ENCODE peak calls at places on chromosome 10, in eight cellular contexts. One of them, this sample, is unnamed.

GRCh38 chr10:132418520-132419416 is 21.8 kb downstream of the PWWP2B start:
- DNase-seq in hepatocyte: peak; percentile 84
- DNase-seq in astrocyte of the spinal cord: no peak
- DNase-seq in AG09309: no peak
- DNase-seq in cardiac fibroblast: no peak
- DNase-seq in NB4: peak; percentile 61
- DNase-seq in activated B cell treated with CpG ODN at 0.5 μM for 24 hours: no peak
- DNase-seq in sigmoid colon: no peak
- DNase-seq in this sample: peak; percentile 85

GRCh38 chr10:106396192-106396591 is 768.3 kb downstream of the SORCS1 start:
- DNase-seq in sigmoid colon: no peak
- DNase-seq in AG09309: no peak
- DNase-seq in astrocyte of the spinal cord: no peak
- DNase-seq in activated B cell treated with CpG ODN at 0.5 μM for 24 hours: no peak
- DNase-seq in NB4: no peak
- DNase-seq in cardiac fibroblast: no peak
- DNase-seq in hepatocyte: no peak
- DNase-seq in this sample: no peak

GRCh38 chr10:122992031-122992585 is 11.9 kb downstream of the PSTK start:
- DNase-seq in AG09309: no peak
- DNase-seq in activated B cell treated with CpG ODN at 0.5 μM for 24 hours: no peak
- DNase-seq in cardiac fibroblast: no peak
- DNase-seq in NB4: no peak
- DNase-seq in sigmoid colon: no peak
- DNase-seq in hepatocyte: no peak
- DNase-seq in astrocyte of the spinal cord: no peak
- DNase-seq in this sample: no peak

GRCh38 chr10:37639200-37639599 is 218.2 kb downstream of the ZNF248 start:
- DNase-seq in AG09309: no peak
- DNase-seq in sigmoid colon: no peak
- DNase-seq in activated B cell treated with CpG ODN at 0.5 μM for 24 hours: no peak
- DNase-seq in cardiac fibroblast: no peak
- DNase-seq in astrocyte of the spinal cord: no peak
- DNase-seq in hepatocyte: no peak
- DNase-seq in NB4: no peak
- DNase-seq in this sample: no peak

GRCh38 chr10:60977161-60978128 is 33.5 kb upstream of the RHOBTB1 start:
- DNase-seq in AG09309: no peak
- DNase-seq in astrocyte of the spinal cord: no peak
- DNase-seq in hepatocyte: no peak
- DNase-seq in activated B cell treated with CpG ODN at 0.5 μM for 24 hours: no peak
- DNase-seq in sigmoid colon: no peak
- DNase-seq in NB4: no peak
- DNase-seq in cardiac fibroblast: no peak
- DNase-seq in this sample: no peak

GRCh38 chr10:35635576-35635975 is 6.5 kb downstream of the FZD8 start:
- DNase-seq in cardiac fibroblast: peak; percentile 77
- DNase-seq in astrocyte of the spinal cord: peak; percentile 74
- DNase-seq in activated B cell treated with CpG ODN at 0.5 μM for 24 hours: no peak
- DNase-seq in sigmoid colon: no peak
- DNase-seq in hepatocyte: peak; percentile 83
- DNase-seq in NB4: peak; percentile 52
- DNase-seq in AG09309: no peak
- DNase-seq in this sample: no peak

GRCh38 chr10:97185326-97186058 is at the start of gene SLIT1:
- DNase-seq in sigmoid colon: no peak
- DNase-seq in NB4: no peak
- DNase-seq in activated B cell treated with CpG ODN at 0.5 μM for 24 hours: no peak
- DNase-seq in cardiac fibroblast: no peak
- DNase-seq in hepatocyte: peak; percentile 42
- DNase-seq in astrocyte of the spinal cord: no peak
- DNase-seq in AG09309: no peak
- DNase-seq in this sample: no peak

GRCh38 chr10:15515207-15515606 is 144.1 kb upstream of the FAM171A1 start:
- DNase-seq in AG09309: no peak
- DNase-seq in astrocyte of the spinal cord: no peak
- DNase-seq in NB4: no peak
- DNase-seq in cardiac fibroblast: peak; percentile 35
- DNase-seq in activated B cell treated with CpG ODN at 0.5 μM for 24 hours: no peak
- DNase-seq in sigmoid colon: no peak
- DNase-seq in hepatocyte: peak; percentile 27
- DNase-seq in this sample: no peak

GRCh38 chr10:13074562-13075451 is 25.2 kb upstream of the OPTN start:
- DNase-seq in NB4: peak; percentile 64
- DNase-seq in AG09309: peak; percentile 11
- DNase-seq in astrocyte of the spinal cord: peak; percentile 74
- DNase-seq in activated B cell treated with CpG ODN at 0.5 μM for 24 hours: no peak
- DNase-seq in sigmoid colon: peak; percentile 76
- DNase-seq in hepatocyte: peak; percentile 89
- DNase-seq in cardiac fibroblast: peak; percentile 70
- DNase-seq in this sample: peak; percentile 35

GRCh38 chr10:58266826-58267712 is 625 bp downstream of the IPMK start:
- DNase-seq in astrocyte of the spinal cord: peak; percentile 56
- DNase-seq in hepatocyte: peak; percentile 53
- DNase-seq in NB4: peak; percentile 94
- DNase-seq in AG09309: no peak
- DNase-seq in cardiac fibroblast: peak; percentile 79
- DNase-seq in sigmoid colon: peak; percentile 85
- DNase-seq in activated B cell treated with CpG ODN at 0.5 μM for 24 hours: peak; percentile 63
- DNase-seq in this sample: peak; percentile 76

GRCh38 chr10:7667262-7668141 is 736 bp upstream of the ITIH5 start:
- DNase-seq in activated B cell treated with CpG ODN at 0.5 μM for 24 hours: no peak
- DNase-seq in astrocyte of the spinal cord: no peak
- DNase-seq in hepatocyte: peak; percentile 11
- DNase-seq in AG09309: no peak
- DNase-seq in cardiac fibroblast: no peak
- DNase-seq in sigmoid colon: peak; percentile 75
- DNase-seq in NB4: no peak
- DNase-seq in this sample: no peak

GRCh38 chr10:35384265-35384868 is 48.1 kb downstream of the CCNY start:
- DNase-seq in astrocyte of the spinal cord: no peak
- DNase-seq in cardiac fibroblast: no peak
- DNase-seq in hepatocyte: peak; percentile 23
- DNase-seq in AG09309: no peak
- DNase-seq in NB4: no peak
- DNase-seq in sigmoid colon: no peak
- DNase-seq in activated B cell treated with CpG ODN at 0.5 μM for 24 hours: no peak
- DNase-seq in this sample: no peak

GRCh38 chr10:122850705-122851640 is 5.3 kb upstream of the CUZD1 start:
- DNase-seq in hepatocyte: no peak
- DNase-seq in activated B cell treated with CpG ODN at 0.5 μM for 24 hours: no peak
- DNase-seq in AG09309: no peak
- DNase-seq in astrocyte of the spinal cord: peak; percentile 76
- DNase-seq in cardiac fibroblast: peak; percentile 48
- DNase-seq in sigmoid colon: no peak
- DNase-seq in NB4: no peak
- DNase-seq in this sample: no peak

GRCh38 chr10:130038611-130039109 is 72.0 kb downstream of the C10orf143 start:
- DNase-seq in activated B cell treated with CpG ODN at 0.5 μM for 24 hours: no peak
- DNase-seq in AG09309: no peak
- DNase-seq in sigmoid colon: peak; percentile 40
- DNase-seq in NB4: no peak
- DNase-seq in astrocyte of the spinal cord: no peak
- DNase-seq in hepatocyte: no peak
- DNase-seq in cardiac fibroblast: no peak
- DNase-seq in this sample: no peak

DNA sequence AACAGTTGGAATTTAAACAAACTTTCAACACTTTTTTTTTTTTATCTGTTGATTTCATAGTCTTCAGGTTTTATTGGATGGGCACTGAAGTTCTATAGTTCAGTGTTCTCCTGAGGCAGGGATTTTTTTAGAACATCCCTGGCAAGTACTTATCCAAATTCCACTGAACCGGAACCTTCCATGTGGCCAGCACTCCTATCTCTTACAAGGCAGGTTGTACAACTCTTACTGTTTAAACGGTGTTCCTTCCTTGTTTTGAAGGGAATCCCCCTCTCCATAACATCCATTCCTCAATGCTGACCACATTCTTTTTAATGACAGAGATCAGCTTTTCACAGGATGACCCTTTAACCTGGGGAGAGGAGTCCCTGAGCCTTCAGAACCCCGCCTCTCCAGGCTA is 238.9 kb upstream of the CTBP2 start:
- DNase-seq in sigmoid colon: no peak
- DNase-seq in activated B cell treated with CpG ODN at 0.5 μM for 24 hours: no peak
- DNase-seq in astrocyte of the spinal cord: no peak
- DNase-seq in hepatocyte: no peak
- DNase-seq in NB4: no peak
- DNase-seq in cardiac fibroblast: no peak
- DNase-seq in AG09309: no peak
- DNase-seq in this sample: no peak
- TF ChIP-seq CTCF in sigmoid colon: no peak
- TF ChIP-seq CTCF in activated B cell treated with CpG ODN at 0.5 μM for 24 hours: no peak
- TF ChIP-seq CTCF in astrocyte of the spinal cord: no peak
- TF ChIP-seq CTCF in hepatocyte: no peak
- TF ChIP-seq CTCF in NB4: no peak
- TF ChIP-seq CTCF in cardiac fibroblast: no peak
- TF ChIP-seq CTCF in AG09309: no peak
- TF ChIP-seq CTCF in this sample: no peak

GRCh38 chr10:102713814-102714620 is at the start of gene ARL3:
- DNase-seq in hepatocyte: peak; percentile 100
- DNase-seq in AG09309: peak; percentile 89
- DNase-seq in NB4: peak; percentile 100
- DNase-seq in activated B cell treated with CpG ODN at 0.5 μM for 24 hours: peak; percentile 89
- DNase-seq in cardiac fibroblast: peak; percentile 99
- DNase-seq in sigmoid colon: peak; percentile 99
- DNase-seq in astrocyte of the spinal cord: peak; percentile 99
- DNase-seq in this sample: peak; percentile 98
- TF ChIP-seq CTCF in hepatocyte: peak; percentile 20
- TF ChIP-seq CTCF in AG09309: peak; percentile 59
- TF ChIP-seq CTCF in NB4: peak; percentile 16
- TF ChIP-seq CTCF in activated B cell treated with CpG ODN at 0.5 μM for 24 hours: no peak
- TF ChIP-seq CTCF in cardiac fibroblast: no peak
- TF ChIP-seq CTCF in sigmoid colon: peak; percentile 69
- TF ChIP-seq CTCF in astrocyte of the spinal cord: no peak
- TF ChIP-seq CTCF in this sample: peak; percentile 60

DNA sequence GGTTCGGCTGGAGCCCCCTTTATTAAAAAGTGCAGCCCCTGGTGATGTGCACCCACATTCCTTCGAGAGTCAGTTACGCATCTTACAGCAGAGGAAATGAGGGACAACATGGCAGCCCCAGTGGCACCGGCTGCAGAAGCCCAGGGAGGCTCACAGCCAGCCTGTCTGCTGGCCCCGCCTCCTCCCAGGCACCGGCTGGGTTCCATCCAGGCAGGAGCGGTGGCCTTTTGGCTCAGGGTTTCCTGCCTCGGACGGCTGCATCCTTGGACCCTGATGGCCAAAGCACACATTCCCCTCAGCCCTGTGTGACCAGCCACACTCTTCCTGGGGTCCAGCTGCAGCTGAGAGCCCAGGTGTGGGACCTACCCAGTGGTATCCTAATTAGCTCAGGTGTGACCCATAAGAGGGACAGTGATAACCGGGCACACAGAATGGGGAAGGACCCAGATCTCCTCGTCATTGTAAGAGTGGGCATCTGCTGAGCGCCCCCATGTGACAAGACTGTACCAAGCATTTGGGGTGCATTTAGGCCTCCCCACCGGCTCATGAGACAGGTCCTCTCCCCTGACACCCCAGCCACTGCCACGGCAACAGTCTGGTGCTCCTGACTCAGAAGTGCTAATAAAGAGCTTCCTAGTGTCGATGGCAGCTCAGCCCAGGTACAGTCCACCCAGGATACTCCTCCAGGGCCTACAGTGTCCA is 63.3 kb upstream of the CHST15 start:
- DNase-seq in AG09309: no peak
- DNase-seq in hepatocyte: no peak
- DNase-seq in astrocyte of the spinal cord: no peak
- DNase-seq in cardiac fibroblast: peak; percentile 49
- DNase-seq in sigmoid colon: peak; percentile 52
- DNase-seq in NB4: no peak
- DNase-seq in activated B cell treated with CpG ODN at 0.5 μM for 24 hours: no peak
- DNase-seq in this sample: peak; percentile 58
- TF ChIP-seq CTCF in AG09309: no peak
- TF ChIP-seq CTCF in hepatocyte: no peak
- TF ChIP-seq CTCF in astrocyte of the spinal cord: no peak
- TF ChIP-seq CTCF in cardiac fibroblast: no peak
- TF ChIP-seq CTCF in sigmoid colon: no peak
- TF ChIP-seq CTCF in NB4: no peak
- TF ChIP-seq CTCF in activated B cell treated with CpG ODN at 0.5 μM for 24 hours: no peak
- TF ChIP-seq CTCF in this sample: no peak

GRCh38 chr10:100184426-100185219 is 1.2 kb downstream of the ERLIN1 start:
- DNase-seq in astrocyte of the spinal cord: peak; percentile 36
- DNase-seq in NB4: peak; percentile 87
- DNase-seq in AG09309: no peak
- DNase-seq in activated B cell treated with CpG ODN at 0.5 μM for 24 hours: no peak
- DNase-seq in cardiac fibroblast: peak; percentile 27
- DNase-seq in hepatocyte: peak; percentile 13
- DNase-seq in sigmoid colon: no peak
- DNase-seq in this sample: no peak

GRCh38 chr10:100185364-100186252 is at the start of gene ERLIN1:
- DNase-seq in astrocyte of the spinal cord: peak; percentile 93
- DNase-seq in AG09309: peak; percentile 49
- DNase-seq in activated B cell treated with CpG ODN at 0.5 μM for 24 hours: peak; percentile 96
- DNase-seq in hepatocyte: peak; percentile 97
- DNase-seq in cardiac fibroblast: peak; percentile 95
- DNase-seq in sigmoid colon: peak; percentile 95
- DNase-seq in NB4: peak; percentile 98
- DNase-seq in this sample: peak; percentile 96

GRCh38 chr10:100183482-100183881 is 2.3 kb downstream of the ERLIN1 start:
- DNase-seq in NB4: peak; percentile 92
- DNase-seq in hepatocyte: peak; percentile 42
- DNase-seq in AG09309: no peak
- DNase-seq in astrocyte of the spinal cord: no peak
- DNase-seq in activated B cell treated with CpG ODN at 0.5 μM for 24 hours: no peak
- DNase-seq in cardiac fibroblast: peak; percentile 6
- DNase-seq in sigmoid colon: no peak
- DNase-seq in this sample: no peak

GRCh38 chr10:100186253-100186780 is 488 bp upstream of the ERLIN1 start:
- DNase-seq in sigmoid colon: peak; percentile 72
- DNase-seq in hepatocyte: peak; percentile 45
- DNase-seq in astrocyte of the spinal cord: no peak
- DNase-seq in NB4: peak; percentile 83
- DNase-seq in AG09309: no peak
- DNase-seq in activated B cell treated with CpG ODN at 0.5 μM for 24 hours: no peak
- DNase-seq in cardiac fibroblast: peak; percentile 70
- DNase-seq in this sample: peak; percentile 39

GRCh38 chr10:100186813-100187212 is 984 bp upstream of the ERLIN1 start:
- DNase-seq in astrocyte of the spinal cord: no peak
- DNase-seq in cardiac fibroblast: no peak
- DNase-seq in hepatocyte: no peak
- DNase-seq in activated B cell treated with CpG ODN at 0.5 μM for 24 hours: peak; percentile 16
- DNase-seq in NB4: peak; percentile 79
- DNase-seq in sigmoid colon: peak; percentile 62
- DNase-seq in AG09309: no peak
- DNase-seq in this sample: no peak
- TF ChIP-seq CTCF in astrocyte of the spinal cord: no peak
- TF ChIP-seq CTCF in cardiac fibroblast: no peak
- TF ChIP-seq CTCF in hepatocyte: no peak
- TF ChIP-seq CTCF in activated B cell treated with CpG ODN at 0.5 μM for 24 hours: no peak
- TF ChIP-seq CTCF in NB4: no peak
- TF ChIP-seq CTCF in sigmoid colon: no peak
- TF ChIP-seq CTCF in AG09309: no peak
- TF ChIP-seq CTCF in this sample: no peak